ENCODE peak calls at places on chromosomes 6 and 20, in four cellular contexts. P is IMR-90, B is PC-3, I is neuronal stem cell. Q is an unnamed sample.

GRCh38 chr6:16086970-16087369 is 41.9 kb upstream of the MYLIP start:
- DNase-seq in P (no peak), I (no peak), B (no peak), Q (no peak)

GRCh38 chr6:137698636-137699035 is 168.4 kb upstream of the TNFAIP3 start:
- DNase-seq in I (no peak), P (peak; percentile 33), B (no peak), Q (no peak)

GRCh38 chr6:15752820-15753219 is 90.0 kb upstream of the DTNBP1 start:
- DNase-seq in P (no peak), B (no peak), I (no peak), Q (no peak)

GRCh38 chr6:146267946-146268345 is 239.1 kb downstream of the GRM1 start:
- DNase-seq in B (no peak), P (no peak), I (no peak), Q (no peak)

GRCh38 chr6:85579581-85579980 is 14.1 kb downstream of the SNX14 start:
- DNase-seq in B (no peak), P (no peak), I (no peak), Q (no peak)

GRCh38 chr6:99467509-99468106 is 42.5 kb upstream of the PNISR start:
- DNase-seq in B (peak; percentile 34), I (peak; percentile 8), P (peak; percentile 32), Q (no peak)

GRCh38 chr6:36759177-36759757 is 61.6 kb downstream of the RAB44 start:
- DNase-seq in I (peak; percentile 72), B (peak; percentile 83), P (peak; percentile 68), Q (peak; percentile 60)

GRCh38 chr6:135182993-135183531 is 2.0 kb downstream of the MYB start:
- DNase-seq in P (no peak), B (peak; percentile 39), I (peak; percentile 12), Q (peak; percentile 3)

GRCh38 chr6:52491203-52492069 is 71.3 kb downstream of the EFHC1 start:
- DNase-seq in P (peak; percentile 57), I (no peak), B (no peak), Q (no peak)

GRCh38 chr20:13771853-13772453 is 12.8 kb downstream of the ESF1 start:
- DNase-seq in B (peak; percentile 72), I (no peak), P (peak; percentile 27), Q (no peak)

GRCh38 chr6:43271103-43271815 is 26.8 kb upstream of the SLC22A7 start:
- DNase-seq in B (no peak), I (no peak), P (no peak), Q (no peak)

GRCh38 chr6:106325336-106326178 is at the start of gene ATG5:
- DNase-seq in P (peak; percentile 99), I (peak; percentile 95), B (peak; percentile 96), Q (peak; percentile 98)

GRCh38 chr20:15599961-15600360 is 973.3 kb downstream of the KIF16B start:
- DNase-seq in B (no peak), I (no peak), P (no peak), Q (no peak)

GRCh38 chr20:17493173-17493572 is 38.0 kb downstream of the BFSP1 start:
- DNase-seq in P (no peak), I (no peak), B (no peak), Q (no peak)

GRCh38 chr6:46274502-46274901 is 103.7 kb upstream of the ENPP5 start:
- DNase-seq in B (no peak), P (no peak), I (no peak), Q (no peak)

GRCh38 chr6:36917541-36918193 is 31.9 kb downstream of the C6orf89 start:
- DNase-seq in B (no peak), I (no peak), P (peak; percentile 80), Q (no peak)

GRCh38 chr20:56359212-56360132 is 698 bp downstream of the FAM210B start:
- DNase-seq in I (peak; percentile 27), P (peak; percentile 73), B (peak; percentile 78), Q (peak; percentile 40)

DNA sequence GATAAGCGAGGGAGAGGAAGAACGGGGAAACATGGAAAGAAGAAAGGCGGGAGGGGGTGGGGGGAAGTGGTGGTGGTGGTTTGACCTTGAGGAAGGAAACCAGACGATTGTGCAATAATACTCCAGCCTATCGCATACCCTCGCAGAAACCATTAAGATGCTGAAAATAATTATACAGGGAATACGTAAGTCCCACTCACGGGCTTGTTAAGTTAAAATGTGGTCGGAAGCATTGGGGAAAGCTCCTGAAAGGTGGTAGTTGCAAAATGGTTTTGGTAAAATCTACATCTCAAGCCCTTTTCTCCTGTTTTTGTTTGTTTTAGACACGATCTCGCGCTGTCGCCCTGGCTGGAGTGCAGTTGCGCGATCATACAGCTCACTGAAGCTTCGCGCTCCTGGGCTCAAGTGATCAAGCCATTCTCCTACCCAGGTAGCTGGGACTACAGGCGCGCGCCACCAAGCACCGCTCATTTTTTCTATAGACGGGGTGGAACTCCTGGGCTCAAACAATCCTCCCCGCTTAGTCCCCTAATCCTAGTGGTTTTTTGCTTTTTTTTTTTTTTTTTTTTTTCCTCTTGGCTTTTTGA is 128.9 kb upstream of the ZNF184 start:
- DNase-seq in P (no peak), I (no peak), B (no peak), Q (peak; percentile 44)
- H2AFZ ChIP-seq in P (no peak overlapping the region), I (no peak overlapping the region), B (peak overlapping the region; percentile 77), Q (peak overlapping the region; percentile 85)

GRCh38 chr6:162887981-162888689 is 160.4 kb downstream of the PACRG start:
- DNase-seq in I (no peak), B (no peak), P (no peak), Q (no peak)
- H3K4me2 ChIP-seq in I (no peak overlapping the region), B (no peak overlapping the region), P (no peak overlapping the region), Q (no peak overlapping the region)

GRCh38 chr6:14353263-14353662 is 235.7 kb downstream of the CD83 start:
- DNase-seq in B (no peak), P (no peak), I (no peak), Q (no peak)
- H3K4me1 ChIP-seq in B (peaks cover 9% of the 10 kb centered on the region), P (peaks cover 2% of the 10 kb centered on the region), I (no peaks in the 10 kb centered on the region), Q (no peaks in the 10 kb centered on the region)

GRCh38 chr20:62804021-62804631 is 509 bp upstream of the OGFR start:
- DNase-seq in I (no peak), B (no peak), P (no peak), Q (no peak)

GRCh38 chr20:62805365-62805710 is 703 bp downstream of the OGFR start:
- DNase-seq in P (no peak), I (no peak), B (peak; percentile 20), Q (no peak)

GRCh38 chr20:62804632-62805364 is at the start of gene OGFR:
- DNase-seq in I (no peak), B (peak; percentile 51), P (peak; percentile 38), Q (peak; percentile 60)

GRCh38 chr20:62806383-62807050 is 1.9 kb downstream of the OGFR start:
- DNase-seq in P (no peak), I (no peak), B (no peak), Q (no peak)

GRCh38 chr20:62805711-62806382 is 1.2 kb downstream of the OGFR start:
- DNase-seq in I (peak; percentile 72), B (no peak), P (no peak), Q (no peak)
- H2AFZ ChIP-seq in I (peak overlapping the region; percentile 68), B (peak overlapping the region; percentile 61), P (peak overlapping the region; percentile 82), Q (peak overlapping the region; percentile 71)